ENCODE peak calls at places on chromosomes 11 and 22, in four cellular contexts. E is AG10803, P is OCI-LY7, W is keratinocyte. Q is an unnamed sample.

GRCh38 chr22:42836026-42836425 is 21.0 kb downstream of the ARFGAP3 start:
- DNase-seq in E (no peak), P (no peak), W (no peak), Q (no peak)

GRCh38 chr11:108870373-108871020 is 205.6 kb downstream of the DDX10 start:
- DNase-seq in E (peak; percentile 84), P (no peak), W (no peak), Q (no peak)

GRCh38 chr11:18012314-18012905 is 437 bp downstream of the SERGEF start:
- DNase-seq in E (peak; percentile 13), P (peak; percentile 42), W (no peak), Q (no peak)

GRCh38 chr22:42560781-42561180 is 7.0 kb downstream of the SERHL2 start:
- DNase-seq in E (no peak), P (peak; percentile 64), W (no peak), Q (no peak)

GRCh38 chr22:44815099-44816070 is 63.0 kb downstream of the ARHGAP8 start:
- DNase-seq in E (no peak), P (no peak), W (no peak), Q (no peak)

GRCh38 chr22:32686354-32686753 is 115.2 kb upstream of the TIMP3 start:
- DNase-seq in E (no peak), P (no peak), W (no peak), Q (no peak)

GRCh38 chr11:27440090-27440489 is 32.5 kb downstream of the LGR4 start:
- DNase-seq in E (no peak), P (no peak), W (no peak), Q (no peak)

GRCh38 chr11:64763804-64764611 is 4.2 kb upstream of the PYGM start:
- DNase-seq in E (no peak), P (no peak), W (no peak), Q (peak; percentile 16)

GRCh38 chr11:32259641-32260081 is 168.8 kb downstream of the RCN1 start:
- DNase-seq in E (peak; percentile 10), P (no peak), W (no peak), Q (peak; percentile 32)

GRCh38 chr11:118227865-118228785 is 3.3 kb upstream of the JAML start:
- DNase-seq in E (no peak), P (peak; percentile 27), W (no peak), Q (peak; percentile 29)

GRCh38 chr11:64850979-64851567 is 6.6 kb upstream of the CDC42BPG start:
- DNase-seq in E (no peak), P (peak; percentile 94), W (no peak), Q (peak; percentile 91)

GRCh38 chr11:27464155-27464759 is 8.3 kb downstream of the LGR4 start:
- DNase-seq in E (no peak), P (no peak), W (peak; percentile 36), Q (no peak)

GRCh38 chr11:126059238-126059761 is 3.4 kb downstream of the CDON start:
- DNase-seq in E (no peak), P (no peak), W (no peak), Q (no peak)

GRCh38 chr11:116230453-116230852 is 542.3 kb downstream of the BUD13 start:
- DNase-seq in E (no peak), P (no peak), W (no peak), Q (no peak)

GRCh38 chr22:25896592-25896991 is 154.6 kb downstream of the MYO18B start:
- DNase-seq in E (no peak), P (no peak), W (no peak), Q (no peak)

GRCh38 chr11:14422052-14422813 is 63.2 kb upstream of the RRAS2 start:
- DNase-seq in E (peak; percentile 100), P (no peak), W (peak; percentile 91), Q (no peak)

GRCh38 chr22:26589367-26589844 is 526 bp downstream of the TPST2 start:
- DNase-seq in E (peak; percentile 34), P (peak; percentile 28), W (no peak), Q (peak; percentile 30)

GRCh38 chr11:12506502-12506921 is 129.1 kb downstream of the PARVA start:
- DNase-seq in E (peak; percentile 54), P (no peak), W (no peak), Q (no peak)

GRCh38 chr11:10856689-10857603 is 907 bp downstream of the ZBED5 start:
- DNase-seq in E (peak; percentile 30), P (peak; percentile 58), W (no peak), Q (peak; percentile 13)

GRCh38 chr11:106998126-106998525 is 20.1 kb downstream of the GUCY1A2 start:
- DNase-seq in E (peak; percentile 91), P (no peak), W (no peak), Q (no peak)

GRCh38 chr11:76400967-76401366 is 19.8 kb downstream of the GVQW3 start:
- DNase-seq in E (no peak), P (no peak), W (no peak), Q (no peak)
- TF ChIP-seq CTCF in E (no peak), P (no peak), W (no peak), Q (no peak)

DNA sequence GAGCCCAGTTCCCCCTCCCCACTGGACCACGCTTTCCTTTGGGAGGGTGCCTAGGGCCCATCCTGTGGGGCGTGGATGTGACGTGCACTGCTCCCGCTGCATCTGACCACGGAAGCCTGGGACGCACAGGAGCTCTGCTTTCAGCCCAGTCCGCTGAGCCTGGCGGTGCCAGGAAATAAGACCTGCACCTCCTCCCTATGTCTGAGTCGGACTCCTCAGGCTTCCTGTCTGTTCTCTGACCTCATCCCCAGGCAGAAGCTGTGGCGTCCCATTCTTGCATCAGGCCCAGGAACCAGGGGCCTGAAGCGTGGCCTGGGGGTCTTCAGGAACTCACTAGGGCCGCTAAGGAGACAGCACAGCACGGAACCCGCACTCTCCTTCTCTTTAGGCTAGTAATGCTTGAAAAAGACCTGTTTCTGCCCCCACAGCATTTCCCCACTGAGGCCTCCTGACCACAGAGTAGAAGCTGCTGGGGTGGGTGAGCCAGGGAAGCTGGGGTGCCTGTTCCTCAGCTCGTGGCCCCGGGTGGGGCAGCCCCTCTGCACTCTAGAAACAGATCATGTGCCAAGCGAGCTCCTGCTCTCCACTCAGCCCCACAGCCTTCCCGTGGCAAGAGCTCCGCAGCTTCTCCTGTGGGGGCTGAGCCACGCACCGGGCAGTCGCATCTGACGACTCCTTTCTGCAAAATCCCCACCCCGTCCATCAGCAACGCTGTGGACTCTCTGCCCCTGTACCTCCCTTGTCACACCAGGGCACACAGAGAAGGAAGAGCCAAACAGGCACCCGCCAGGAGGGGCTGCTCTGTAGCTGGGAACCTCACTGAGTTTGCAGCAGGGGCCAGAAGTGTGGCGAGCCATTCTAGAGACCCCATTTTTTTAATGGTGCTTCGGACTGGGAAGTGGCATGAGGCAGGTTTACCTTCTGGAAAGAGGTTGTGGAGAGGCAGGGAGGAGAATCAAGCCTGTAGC is 22.6 kb downstream of the MOV10L1 start:
- DNase-seq in E (peak; percentile 64), P (no peak), W (no peak), Q (no peak)
- TF ChIP-seq CTCF in E (no peak), P (peak; percentile 27), W (no peak), Q (no peak)

GRCh38 chr22:49046546-49047305 is 780.9 kb downstream of the BRD1 start:
- DNase-seq in E (no peak), P (peak; percentile 70), W (no peak), Q (peak; percentile 60)
- TF ChIP-seq CTCF in E (no peak), P (peak; percentile 77), W (peak; percentile 20), Q (no peak)

DNA sequence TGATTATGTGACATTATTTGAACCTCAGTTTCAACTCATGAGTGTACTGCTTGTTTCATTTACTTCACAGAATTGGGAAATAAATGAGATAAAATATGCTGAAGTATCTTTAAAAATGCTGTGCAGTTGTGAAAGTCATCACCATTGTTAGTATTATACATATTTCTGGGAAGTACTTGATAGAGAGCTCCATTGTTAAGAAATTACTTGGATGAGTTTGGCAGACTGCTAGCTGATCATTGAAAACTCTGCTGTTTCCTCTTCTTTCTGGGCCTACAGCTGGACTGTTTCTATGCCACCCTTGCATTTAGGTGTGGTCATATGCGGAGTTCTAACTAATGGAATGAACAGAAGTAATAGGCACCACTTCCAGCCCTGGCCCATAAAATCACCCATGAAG is 10.0 kb downstream of the SIK2 start:
- DNase-seq in E (peak; percentile 78), P (no peak), W (no peak), Q (no peak)
- TF ChIP-seq CTCF in E (no peak), P (no peak), W (no peak), Q (no peak)

GRCh38 chr11:93773601-93774200 is 10.4 kb upstream of the MED17 start:
- DNase-seq in E (no peak), P (no peak), W (no peak), Q (no peak)

GRCh38 chr11:93772123-93772522 is 12.0 kb upstream of the MED17 start:
- DNase-seq in E (no peak), P (no peak), W (no peak), Q (no peak)

GRCh38 chr11:93773045-93773477 is 11.0 kb upstream of the MED17 start:
- DNase-seq in E (no peak), P (no peak), W (no peak), Q (no peak)

GRCh38 chr11:93770160-93770559 is 13.9 kb upstream of the MED17 start:
- DNase-seq in E (no peak), P (no peak), W (no peak), Q (no peak)

GRCh38 chr11:93775289-93775688 is 8.8 kb upstream of the MED17 start:
- DNase-seq in E (no peak), P (peak; percentile 41), W (no peak), Q (no peak)
- TF ChIP-seq CTCF in E (peak; percentile 8), P (peak; percentile 76), W (peak; percentile 8), Q (no peak)

GRCh38 chr11:69444381-69445130 is 36.9 kb upstream of the LINC01488 start:
- DNase-seq in E (peak; percentile 98), P (no peak), W (no peak), Q (no peak)
- TF ChIP-seq CTCF in E (peak; percentile 45), P (no peak), W (no peak), Q (no peak)

GRCh38 chr11:83674498-83674897 is 388.3 kb upstream of the CCDC90B start:
- DNase-seq in E (no peak), P (no peak), W (no peak), Q (no peak)

GRCh38 chr11:83676061-83676460 is 389.9 kb upstream of the CCDC90B start:
- DNase-seq in E (no peak), P (no peak), W (no peak), Q (no peak)

GRCh38 chr11:83666149-83666548 is 380.0 kb upstream of the CCDC90B start:
- DNase-seq in E (no peak), P (no peak), W (no peak), Q (no peak)

DNA sequence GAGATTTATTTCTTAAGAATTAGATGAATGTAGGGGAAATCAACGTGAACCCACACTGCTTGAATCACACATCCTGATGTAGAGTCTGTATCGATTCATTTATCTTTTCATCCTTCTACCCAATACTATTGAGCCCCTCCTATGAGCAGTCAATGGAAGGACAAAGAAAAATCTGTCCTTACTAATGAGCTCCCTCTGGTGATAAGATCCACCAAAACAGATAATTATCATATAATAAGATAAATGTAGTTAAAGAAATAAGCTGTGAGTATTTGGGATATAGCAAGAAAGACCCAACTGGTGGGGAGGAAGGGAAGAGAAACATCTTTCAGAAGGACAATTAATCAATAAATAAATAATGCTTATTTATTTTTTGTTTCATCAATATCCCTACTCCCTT is 385.1 kb upstream of the CCDC90B start:
- DNase-seq in E (peak; percentile 3), P (no peak), W (no peak), Q (no peak)
- TF ChIP-seq CTCF in E (peak; percentile 38), P (peak; percentile 34), W (no peak), Q (no peak)

GRCh38 chr11:68106165-68106940 is 14.8 kb downstream of the CHKA start:
- DNase-seq in E (no peak), P (no peak), W (no peak), Q (no peak)
- TF ChIP-seq CTCF in E (no peak), P (no peak), W (no peak), Q (no peak)

Q was measured in GM20000.